ENCODE peak calls at places on chromosomes 12 and 14, in seven cellular contexts. Y is neuronal stem cell, Q is IMR-90, T is mesendoderm, B is H9, M is trophoblast cell, C is H1. K is an unnamed sample.

GRCh38 chr14:99946652-99947489 is 118.4 kb upstream of the EVL start:
- DNase-seq in T (no peak), Y (peak), Q (no peak), B (peak), C (peak), M (peak), K (peak)

GRCh38 chr12:60752589-60752988 is 1156.8 kb downstream of the SLC16A7 start:
- DNase-seq in T (no peak), M (no peak), Y (no peak), Q (no peak), B (no peak), C (no peak), K (no peak)

GRCh38 chr12:120361506-120362208 is 7.3 kb downstream of the MSI1 start:
- DNase-seq in M (peak), C (peak), T (peak), Y (peak), Q (peak), B (peak), K (peak)

GRCh38 chr12:76143343-76144252 is 59.1 kb upstream of the NAP1L1 start:
- DNase-seq in Q (no peak), B (no peak), C (no peak), M (no peak), Y (no peak), T (no peak), K (no peak)

GRCh38 chr14:92481386-92481785 is 32.2 kb upstream of the RIN3 start:
- DNase-seq in B (peak), Q (peak), Y (no peak), T (no peak), C (peak), M (no peak), K (peak)

GRCh38 chr12:51187370-51187987 is 14.5 kb upstream of the TFCP2 start:
- DNase-seq in Y (no peak), C (no peak), M (no peak), Q (no peak), T (no peak), B (no peak), K (no peak)

GRCh38 chr14:93083898-93084297 is 31.8 kb downstream of the ITPK1 start:
- DNase-seq in B (no peak), Q (no peak), T (no peak), Y (no peak), C (no peak), M (no peak), K (no peak)

GRCh38 chr12:125167658-125168057 is 102.4 kb downstream of the AACS start:
- DNase-seq in T (no peak), B (no peak), Q (no peak), C (no peak), M (no peak), Y (no peak), K (no peak)

GRCh38 chr12:106647793-106648514 is 65.2 kb downstream of the RFX4 start:
- DNase-seq in B (no peak), T (no peak), Q (no peak), Y (no peak), M (no peak), C (no peak), K (no peak)

GRCh38 chr12:121828306-121828705 is 24.5 kb downstream of the SETD1B start:
- DNase-seq in B (peak), C (no peak), T (no peak), M (no peak), Q (no peak), Y (no peak), K (no peak)
- H3K9ac ChIP-seq in B (no peak), C (no peak), T (no peak), M (no peak), Q (no peak), Y (no peak), K (no peak)

DNA sequence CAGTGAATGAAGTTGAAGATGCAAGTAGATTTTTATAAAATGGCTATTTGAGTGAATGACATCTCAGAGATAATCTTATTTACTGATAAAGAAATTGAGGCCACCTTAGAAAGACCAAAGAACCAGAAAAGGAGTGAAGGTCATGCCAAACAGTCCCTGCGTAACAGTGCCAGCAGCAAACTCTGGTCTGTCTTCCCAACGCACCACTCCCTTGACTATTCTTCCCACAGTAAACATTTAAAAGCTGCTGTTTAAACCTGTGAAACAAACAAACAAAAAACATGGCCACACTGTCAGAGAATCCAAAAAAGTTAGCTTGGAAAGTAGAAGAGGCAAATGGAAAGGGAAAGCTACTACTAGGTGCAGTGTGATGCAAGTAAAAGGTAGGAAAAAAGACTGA is 1.5 kb upstream of the PRPF39 start:
- DNase-seq in Y (no peak), B (no peak), T (no peak), M (no peak), C (no peak), Q (no peak), K (no peak)
- H3K4me2 ChIP-seq in Y (no peak), B (no peak), T (no peak), M (no peak), C (no peak), Q (no peak), K (no peak)

GRCh38 chr14:91254456-91254855 is 10.0 kb upstream of the GPR68 start:
- DNase-seq in B (no peak), C (no peak), M (peak), T (no peak), Q (no peak), Y (no peak), K (no peak)

GRCh38 chr14:91255026-91255695 is 10.7 kb upstream of the GPR68 start:
- DNase-seq in M (no peak), Y (no peak), Q (no peak), T (peak), B (no peak), C (no peak), K (no peak)

GRCh38 chr14:91257328-91258020 is 13.0 kb upstream of the GPR68 start:
- DNase-seq in C (no peak), T (peak), B (no peak), M (no peak), Q (no peak), Y (no peak), K (no peak)

GRCh38 chr14:91256661-91257060 is 12.2 kb upstream of the GPR68 start:
- DNase-seq in C (no peak), Q (no peak), T (no peak), M (no peak), B (no peak), Y (no peak), K (no peak)

GRCh38 chr14:91255820-91256219 is 11.3 kb upstream of the GPR68 start:
- DNase-seq in Y (no peak), B (no peak), C (no peak), Q (no peak), T (no peak), M (no peak), K (no peak)
- H2BK5ac ChIP-seq in Y (no peak), B (no peak), C (no peak), Q (no peak), T (no peak), M (no peak), K (no peak)

GRCh38 chr12:56193025-56193578 is 3.8 kb upstream of the SMARCC2 start:
- DNase-seq in C (peak), Q (peak), Y (peak), B (peak), M (peak), T (peak), K (peak)
- H3K9ac ChIP-seq in C (no peak), Q (no peak), Y (no peak), B (no peak), M (no peak), T (no peak), K (peak)

GRCh38 chr12:96329018-96329417 is 71.2 kb downstream of the CDK17 start:
- DNase-seq in T (no peak), M (no peak), B (no peak), Y (no peak), C (no peak), Q (no peak), K (no peak)

GRCh38 chr12:96327346-96327745 is 72.9 kb downstream of the CDK17 start:
- DNase-seq in B (no peak), T (no peak), Q (no peak), M (no peak), C (no peak), Y (no peak), K (no peak)

GRCh38 chr12:96326628-96327227 is 73.5 kb downstream of the CDK17 start:
- DNase-seq in Q (no peak), T (no peak), Y (no peak), B (no peak), C (no peak), M (no peak), K (no peak)

GRCh38 chr12:96329545-96329944 is 70.7 kb downstream of the CDK17 start:
- DNase-seq in C (no peak), M (no peak), T (no peak), B (no peak), Q (no peak), Y (no peak), K (no peak)

DNA sequence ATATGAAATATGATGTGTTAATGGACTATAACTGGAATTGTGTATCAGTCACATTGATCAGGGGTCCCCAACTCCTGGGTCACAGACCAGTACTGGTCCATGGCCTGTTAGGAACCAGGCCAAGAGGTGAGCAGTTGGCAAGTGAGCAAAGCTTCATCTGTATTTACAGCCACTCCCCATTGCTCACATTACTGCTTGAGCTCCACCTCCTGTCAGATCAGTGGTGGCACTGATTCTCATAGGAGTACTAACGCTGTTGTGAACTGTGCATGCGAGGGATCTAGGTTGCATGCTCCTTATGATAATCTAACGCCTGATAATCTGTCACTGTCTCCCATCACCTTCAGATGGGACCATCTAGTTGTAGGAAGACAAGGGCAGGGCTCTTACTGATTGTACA is 72.3 kb downstream of the CDK17 start:
- DNase-seq in C (no peak), M (no peak), B (no peak), Y (no peak), T (no peak), Q (no peak), K (no peak)
- H3K4me2 ChIP-seq in C (no peak), M (no peak), B (no peak), Y (no peak), T (no peak), Q (no peak), K (no peak)

GRCh38 chr14:58298880-58299664 is 717 bp downstream of the ARID4A start:
- DNase-seq in M (peak), B (peak), T (peak), Y (peak), C (peak), Q (no peak), K (no peak)

GRCh38 chr14:58297412-58297761 is 968 bp upstream of the ARID4A start:
- DNase-seq in Q (no peak), B (no peak), T (no peak), Y (no peak), C (no peak), M (peak), K (peak)

GRCh38 chr14:58299665-58300202 is 1.4 kb downstream of the ARID4A start:
- DNase-seq in C (no peak), B (no peak), Q (no peak), T (peak), M (peak), Y (no peak), K (peak)

GRCh38 chr14:58297762-58298476 is 436 bp upstream of the ARID4A start:
- DNase-seq in B (peak), Q (peak), C (peak), Y (peak), T (peak), M (peak), K (peak)

DNA sequence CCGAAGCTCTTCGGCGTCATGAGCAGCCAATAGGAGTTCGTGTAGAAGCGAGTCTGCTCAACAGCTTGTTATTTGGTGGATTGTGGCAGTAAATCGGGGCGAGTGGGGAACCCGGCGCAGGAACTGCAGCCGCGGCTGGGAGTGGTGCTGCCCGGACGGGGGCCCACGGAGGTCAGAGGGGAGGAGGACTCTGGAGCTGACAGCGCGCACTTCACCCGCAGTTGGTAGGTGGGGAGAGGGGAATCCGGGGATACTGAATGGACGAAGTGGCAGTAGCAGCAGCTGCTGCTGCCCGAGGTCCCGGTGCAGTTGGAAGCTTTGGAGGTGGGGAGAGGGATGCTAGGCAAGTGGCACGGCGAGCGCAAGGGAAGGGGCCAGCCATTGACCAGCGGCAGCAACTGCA is at the start of gene ARID4A:
- DNase-seq in Y (no peak), C (peak), Q (no peak), T (no peak), M (peak), B (no peak), K (no peak)
- H2BK5ac ChIP-seq in Y (peak), C (peak), Q (peak), T (peak), M (peak), B (peak), K (peak)

K was measured in mesenchymal stem cell.